ENCODE peak calls at places on chromosomes 13 and 19, in six cellular contexts. One of them, this sample, is unnamed.

GRCh38 chr13:105193026-105193425 is 1342.4 kb downstream of the EFNB2 start:
- DNase-seq in mesenchymal stem cell: no peak
- DNase-seq in H9: no peak
- DNase-seq in neuronal stem cell: no peak
- DNase-seq in trophoblast cell: no peak
- DNase-seq in H1: no peak
- DNase-seq in this sample: no peak

GRCh38 chr19:4773047-4773640 is 18.4 kb upstream of the FEM1A start:
- DNase-seq in neuronal stem cell: no peak
- DNase-seq in mesenchymal stem cell: no peak
- DNase-seq in H1: no peak
- DNase-seq in H9: no peak
- DNase-seq in trophoblast cell: no peak
- DNase-seq in this sample: no peak

GRCh38 chr13:74070065-74070464 is 64.1 kb downstream of the KLF12 start:
- DNase-seq in neuronal stem cell: no peak
- DNase-seq in H9: no peak
- DNase-seq in trophoblast cell: no peak
- DNase-seq in mesenchymal stem cell: no peak
- DNase-seq in H1: no peak
- DNase-seq in this sample: no peak

GRCh38 chr19:7506385-7507328 is 9.2 kb upstream of the ZNF358 start:
- DNase-seq in mesenchymal stem cell: peak
- DNase-seq in trophoblast cell: peak
- DNase-seq in H1: peak
- DNase-seq in neuronal stem cell: peak
- DNase-seq in H9: peak
- DNase-seq in this sample: peak

GRCh38 chr13:21078501-21078900 is 17.1 kb upstream of the LATS2 start:
- DNase-seq in trophoblast cell: no peak
- DNase-seq in neuronal stem cell: no peak
- DNase-seq in H9: no peak
- DNase-seq in H1: no peak
- DNase-seq in mesenchymal stem cell: peak
- DNase-seq in this sample: peak

GRCh38 chr19:1651548-1652394 is 644 bp downstream of the TCF3 start:
- DNase-seq in H9: no peak
- DNase-seq in neuronal stem cell: peak
- DNase-seq in H1: no peak
- DNase-seq in trophoblast cell: peak
- DNase-seq in mesenchymal stem cell: peak
- DNase-seq in this sample: peak

GRCh38 chr19:5166262-5166661 is 174.3 kb downstream of the PTPRS start:
- DNase-seq in H9: no peak
- DNase-seq in mesenchymal stem cell: peak
- DNase-seq in trophoblast cell: no peak
- DNase-seq in H1: no peak
- DNase-seq in neuronal stem cell: no peak
- DNase-seq in this sample: peak

GRCh38 chr13:24627090-24627714 is 53.0 kb upstream of the ATP12A start:
- DNase-seq in H9: peak
- DNase-seq in neuronal stem cell: peak
- DNase-seq in H1: peak
- DNase-seq in mesenchymal stem cell: no peak
- DNase-seq in trophoblast cell: peak
- DNase-seq in this sample: no peak

GRCh38 chr19:56273563-56274117 is 1.1 kb downstream of the EDDM13 start:
- DNase-seq in trophoblast cell: peak
- DNase-seq in H9: no peak
- DNase-seq in mesenchymal stem cell: peak
- DNase-seq in H1: no peak
- DNase-seq in neuronal stem cell: no peak
- DNase-seq in this sample: peak

DNA sequence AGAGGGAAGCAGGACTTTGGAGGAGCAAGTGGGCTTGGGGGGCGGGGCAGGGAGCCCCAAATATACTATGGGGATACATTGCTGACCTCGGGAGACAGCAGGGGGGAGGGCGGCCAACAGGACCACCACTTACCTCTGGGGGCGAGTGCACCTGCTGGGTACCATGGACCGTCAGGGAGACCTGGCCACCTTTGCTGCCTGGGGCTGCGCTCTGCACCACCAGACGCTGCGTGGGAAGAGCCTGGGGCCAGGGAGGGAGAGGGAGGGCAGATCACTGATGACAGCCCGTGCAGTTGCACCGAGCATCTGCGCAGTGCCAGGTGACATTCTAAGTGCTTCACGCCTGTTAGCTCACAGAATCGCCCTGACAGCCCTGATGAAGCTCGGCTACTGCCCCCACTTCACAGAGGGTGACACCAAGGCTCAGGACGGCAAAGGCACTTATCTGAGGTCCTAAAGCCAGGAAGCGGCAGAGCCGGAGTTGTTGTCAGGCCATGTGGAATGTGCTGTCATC is 24.1 kb downstream of the RFX1 start:
- DNase-seq in H1: no peak
- DNase-seq in H9: no peak
- DNase-seq in neuronal stem cell: no peak
- DNase-seq in mesenchymal stem cell: no peak
- DNase-seq in trophoblast cell: peak
- DNase-seq in this sample: no peak
- H3K14ac ChIP-seq in H1: no peak
- H3K14ac ChIP-seq in H9: no peak
- H3K14ac ChIP-seq in neuronal stem cell: no peak
- H3K14ac ChIP-seq in mesenchymal stem cell: no peak
- H3K14ac ChIP-seq in trophoblast cell: no peak
- H3K14ac ChIP-seq in this sample: no peak

GRCh38 chr13:53601181-53601580 is 572.6 kb downstream of the OLFM4 start:
- DNase-seq in H9: no peak
- DNase-seq in mesenchymal stem cell: peak
- DNase-seq in neuronal stem cell: no peak
- DNase-seq in H1: no peak
- DNase-seq in trophoblast cell: no peak
- DNase-seq in this sample: no peak
- H3K14ac ChIP-seq in H9: no peak
- H3K14ac ChIP-seq in mesenchymal stem cell: no peak
- H3K14ac ChIP-seq in neuronal stem cell: no peak
- H3K14ac ChIP-seq in H1: no peak
- H3K14ac ChIP-seq in trophoblast cell: no peak
- H3K14ac ChIP-seq in this sample: no peak

GRCh38 chr13:37289212-37289935 is 183.9 kb upstream of the CSNK1A1L start:
- DNase-seq in mesenchymal stem cell: no peak
- DNase-seq in neuronal stem cell: no peak
- DNase-seq in H1: no peak
- DNase-seq in H9: no peak
- DNase-seq in trophoblast cell: no peak
- DNase-seq in this sample: no peak
- H3K14ac ChIP-seq in mesenchymal stem cell: no peak
- H3K14ac ChIP-seq in neuronal stem cell: no peak
- H3K14ac ChIP-seq in H1: no peak
- H3K14ac ChIP-seq in H9: no peak
- H3K14ac ChIP-seq in trophoblast cell: no peak
- H3K14ac ChIP-seq in this sample: no peak

GRCh38 chr13:53004605-53005004 is 24.0 kb upstream of the OLFM4 start:
- DNase-seq in mesenchymal stem cell: no peak
- DNase-seq in H1: no peak
- DNase-seq in neuronal stem cell: no peak
- DNase-seq in H9: no peak
- DNase-seq in trophoblast cell: no peak
- DNase-seq in this sample: no peak

GRCh38 chr13:53001444-53001843 is 27.2 kb upstream of the OLFM4 start:
- DNase-seq in H9: no peak
- DNase-seq in mesenchymal stem cell: no peak
- DNase-seq in neuronal stem cell: no peak
- DNase-seq in trophoblast cell: no peak
- DNase-seq in H1: no peak
- DNase-seq in this sample: no peak

GRCh38 chr13:52999093-52999696 is 29.4 kb upstream of the OLFM4 start:
- DNase-seq in neuronal stem cell: no peak
- DNase-seq in H1: no peak
- DNase-seq in trophoblast cell: no peak
- DNase-seq in H9: no peak
- DNase-seq in mesenchymal stem cell: no peak
- DNase-seq in this sample: no peak

GRCh38 chr13:52998290-52998876 is 30.2 kb upstream of the OLFM4 start:
- DNase-seq in neuronal stem cell: no peak
- DNase-seq in mesenchymal stem cell: no peak
- DNase-seq in H1: no peak
- DNase-seq in trophoblast cell: no peak
- DNase-seq in H9: no peak
- DNase-seq in this sample: no peak

DNA sequence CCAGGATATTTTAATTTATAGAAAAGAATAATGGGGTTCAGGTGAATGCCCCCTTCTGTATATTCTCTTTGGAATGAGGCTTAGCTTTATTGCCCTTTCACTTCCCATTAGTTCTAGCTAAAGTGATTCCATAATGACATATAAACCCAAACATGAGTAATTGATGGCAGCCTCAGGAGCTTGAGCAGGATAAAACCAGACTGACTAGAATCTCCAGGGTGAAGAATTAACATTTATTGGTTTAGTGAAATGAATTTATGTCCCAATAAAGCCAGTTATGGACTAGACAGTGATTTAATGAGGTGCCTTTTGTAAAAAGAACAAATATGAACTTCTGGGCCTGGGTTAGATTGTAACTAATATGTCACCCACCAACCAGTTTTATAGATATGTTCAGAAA is 26.7 kb upstream of the OLFM4 start:
- DNase-seq in H1: no peak
- DNase-seq in trophoblast cell: no peak
- DNase-seq in neuronal stem cell: no peak
- DNase-seq in H9: no peak
- DNase-seq in mesenchymal stem cell: no peak
- DNase-seq in this sample: no peak
- H3K14ac ChIP-seq in H1: no peak
- H3K14ac ChIP-seq in trophoblast cell: no peak
- H3K14ac ChIP-seq in neuronal stem cell: no peak
- H3K14ac ChIP-seq in H9: no peak
- H3K14ac ChIP-seq in mesenchymal stem cell: no peak
- H3K14ac ChIP-seq in this sample: no peak

GRCh38 chr19:41740415-41741243 is 14.7 kb upstream of the CEACAM6 start:
- DNase-seq in mesenchymal stem cell: no peak
- DNase-seq in neuronal stem cell: no peak
- DNase-seq in H1: no peak
- DNase-seq in H9: no peak
- DNase-seq in trophoblast cell: no peak
- DNase-seq in this sample: no peak
- H3K14ac ChIP-seq in mesenchymal stem cell: no peak
- H3K14ac ChIP-seq in neuronal stem cell: no peak
- H3K14ac ChIP-seq in H1: no peak
- H3K14ac ChIP-seq in H9: no peak
- H3K14ac ChIP-seq in trophoblast cell: no peak
- H3K14ac ChIP-seq in this sample: no peak

DNA sequence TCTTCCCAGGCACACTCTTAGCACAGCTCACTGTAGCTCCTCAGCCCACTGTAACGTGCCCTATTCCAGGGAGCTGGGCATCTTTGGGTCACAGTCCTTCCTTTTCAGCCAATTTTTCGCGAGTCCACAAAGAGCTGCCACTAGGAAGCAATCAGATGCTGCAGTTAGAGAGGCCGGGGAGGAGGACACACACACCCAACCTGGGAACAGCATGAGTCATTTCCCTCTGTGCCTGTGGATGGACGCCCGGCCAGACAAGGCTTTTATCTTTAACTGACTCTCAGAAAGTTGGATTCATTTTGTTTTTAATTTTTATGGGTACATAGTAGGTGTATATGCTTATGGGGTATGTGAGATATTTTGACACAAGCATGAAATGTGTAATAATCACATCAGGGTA is 918.6 kb downstream of the UQCRFS1 start:
- DNase-seq in H1: no peak
- DNase-seq in H9: no peak
- DNase-seq in mesenchymal stem cell: no peak
- DNase-seq in trophoblast cell: no peak
- DNase-seq in neuronal stem cell: no peak
- DNase-seq in this sample: no peak
- H3K14ac ChIP-seq in H1: no peak
- H3K14ac ChIP-seq in H9: no peak
- H3K14ac ChIP-seq in mesenchymal stem cell: no peak
- H3K14ac ChIP-seq in trophoblast cell: no peak
- H3K14ac ChIP-seq in neuronal stem cell: no peak
- H3K14ac ChIP-seq in this sample: no peak

GRCh38 chr19:38392707-38393308 is 4.3 kb downstream of the SPRED3 start:
- DNase-seq in H9: no peak
- DNase-seq in mesenchymal stem cell: peak
- DNase-seq in H1: no peak
- DNase-seq in trophoblast cell: no peak
- DNase-seq in neuronal stem cell: no peak
- DNase-seq in this sample: peak

GRCh38 chr19:38394488-38394887 is 6.0 kb downstream of the SPRED3 start:
- DNase-seq in mesenchymal stem cell: no peak
- DNase-seq in H1: peak
- DNase-seq in neuronal stem cell: no peak
- DNase-seq in H9: peak
- DNase-seq in trophoblast cell: peak
- DNase-seq in this sample: no peak

GRCh38 chr19:38399081-38399480 is 3.8 kb upstream of the FAM98C start:
- DNase-seq in trophoblast cell: no peak
- DNase-seq in H9: no peak
- DNase-seq in neuronal stem cell: no peak
- DNase-seq in H1: no peak
- DNase-seq in mesenchymal stem cell: no peak
- DNase-seq in this sample: no peak

GRCh38 chr19:38391911-38392464 is 3.5 kb downstream of the SPRED3 start:
- DNase-seq in H1: no peak
- DNase-seq in H9: no peak
- DNase-seq in neuronal stem cell: no peak
- DNase-seq in mesenchymal stem cell: no peak
- DNase-seq in trophoblast cell: peak
- DNase-seq in this sample: no peak

DNA sequence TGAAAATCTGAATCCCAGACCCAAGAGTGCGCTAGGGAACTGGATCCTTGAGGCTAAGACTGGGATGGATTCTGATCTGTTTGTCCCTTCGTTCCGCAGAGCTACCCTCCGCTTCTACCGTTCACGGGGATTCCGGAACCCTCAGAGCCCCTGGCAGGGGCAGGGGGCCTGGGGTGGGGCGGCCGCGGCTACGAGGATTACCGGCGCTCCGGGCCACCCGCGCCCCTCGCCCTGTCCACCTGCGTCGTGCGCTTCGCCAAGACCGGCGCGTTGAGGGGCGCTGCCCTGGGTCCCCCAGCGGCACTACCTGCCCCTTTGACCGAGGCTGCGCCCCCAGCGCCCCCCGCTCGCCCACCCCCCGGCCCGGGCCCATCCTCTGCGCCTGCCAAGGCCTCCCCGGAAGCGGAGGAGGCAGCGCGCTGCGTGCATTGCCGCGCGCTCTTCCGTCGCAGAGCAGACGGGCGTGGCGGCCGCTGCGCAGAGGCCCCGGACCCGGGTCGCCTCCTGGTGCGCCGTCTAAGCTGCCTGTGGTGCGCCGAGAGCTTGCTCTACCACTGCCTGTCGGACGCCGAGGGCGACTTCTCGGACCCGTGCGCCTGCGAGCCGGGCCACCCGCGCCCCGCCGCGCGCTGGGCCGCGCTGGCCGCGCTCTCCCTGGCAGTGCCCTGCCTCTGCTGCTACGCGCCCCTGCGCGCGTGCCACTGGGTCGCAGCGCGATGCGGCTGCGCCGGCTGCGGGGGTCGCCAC is 7.1 kb downstream of the SPRED3 start:
- DNase-seq in H9: no peak
- DNase-seq in H1: no peak
- DNase-seq in trophoblast cell: no peak
- DNase-seq in mesenchymal stem cell: no peak
- DNase-seq in neuronal stem cell: no peak
- DNase-seq in this sample: no peak
- H3K14ac ChIP-seq in H9: no peak
- H3K14ac ChIP-seq in H1: no peak
- H3K14ac ChIP-seq in trophoblast cell: no peak
- H3K14ac ChIP-seq in mesenchymal stem cell: no peak
- H3K14ac ChIP-seq in neuronal stem cell: no peak
- H3K14ac ChIP-seq in this sample: no peak

GRCh38 chr13:29456419-29456818 is 139.1 kb downstream of the SLC7A1 start:
- DNase-seq in neuronal stem cell: no peak
- DNase-seq in trophoblast cell: no peak
- DNase-seq in H1: no peak
- DNase-seq in H9: no peak
- DNase-seq in mesenchymal stem cell: no peak
- DNase-seq in this sample: no peak
- H3K14ac ChIP-seq in neuronal stem cell: no peak
- H3K14ac ChIP-seq in trophoblast cell: no peak
- H3K14ac ChIP-seq in H1: no peak
- H3K14ac ChIP-seq in H9: no peak
- H3K14ac ChIP-seq in mesenchymal stem cell: no peak
- H3K14ac ChIP-seq in this sample: no peak